ENCODE peak calls at places on chromosomes 7 and 10, in four cellular contexts. Q is cardiac muscle cell, B is cortex of kidney, O is cardiac septum. D is an unnamed sample.

GRCh38 chr10:88781206-88781605 is 21.3 kb upstream of the LIPM start:
- DNase-seq in Q (no peak), B (no peak), O (no peak), D (no peak)

GRCh38 chr7:909358-910329 is 33.3 kb downstream of the GET4 start:
- DNase-seq in Q (peak), B (no peak), O (peak), D (peak)

GRCh38 chr7:18495412-18496335 is at the start of gene HDAC9:
- DNase-seq in Q (peak), B (no peak), O (no peak), D (peak)

GRCh38 chr7:33958126-33958525 is 52.8 kb downstream of the BMPER start:
- DNase-seq in Q (no peak), B (no peak), O (no peak), D (no peak)

GRCh38 chr7:35758421-35758820 is 42.4 kb upstream of the SEPTIN7 start:
- DNase-seq in Q (no peak), B (no peak), O (no peak), D (peak)

GRCh38 chr7:159197066-159197975 is 52.7 kb upstream of the VIPR2 start:
- DNase-seq in Q (no peak), B (no peak), O (no peak), D (peak)

GRCh38 chr7:44132039-44132438 is 8.7 kb upstream of the POLD2 start:
- DNase-seq in Q (peak), B (no peak), O (no peak), D (no peak)

GRCh38 chr10:83248232-83248631 is 891.1 kb upstream of the GHITM start:
- DNase-seq in Q (no peak), B (no peak), O (no peak), D (no peak)

GRCh38 chr10:116464257-116464656 is 36.6 kb downstream of the PNLIPRP3 start:
- DNase-seq in Q (no peak), B (no peak), O (no peak), D (no peak)

GRCh38 chr10:119197921-119198320 is 9.4 kb upstream of the GRK5 start:
- DNase-seq in Q (peak), B (no peak), O (no peak), D (no peak)

GRCh38 chr7:95772771-95773581 is 622 bp downstream of the DYNC1I1 start:
- DNase-seq in Q (peak), B (no peak), O (no peak), D (no peak)

GRCh38 chr7:114832906-114833595 is 88.8 kb upstream of the MDFIC start:
- DNase-seq in Q (no peak), B (no peak), O (no peak), D (no peak)

GRCh38 chr7:66627151-66627681 is 1.5 kb upstream of the KCTD7 start:
- DNase-seq in Q (peak), B (no peak), O (no peak), D (no peak)

GRCh38 chr10:71222541-71223364 is 10.4 kb downstream of the UNC5B start:
- DNase-seq in Q (no peak), B (no peak), O (peak), D (no peak)

GRCh38 chr10:119287613-119287991 is 80.2 kb downstream of the GRK5 start:
- DNase-seq in Q (no peak), B (no peak), O (no peak), D (no peak)

GRCh38 chr10:79282388-79282787 is 64.9 kb upstream of the PPIF start:
- DNase-seq in Q (no peak), B (no peak), O (no peak), D (no peak)

GRCh38 chr7:100126931-100127865 is at the start of gene MBLAC1:
- DNase-seq in Q (peak), B (no peak), O (peak), D (peak)

GRCh38 chr7:128940494-128941322 is 3.0 kb downstream of the IRF5 start:
- DNase-seq in Q (no peak), B (no peak), O (peak), D (peak)